ENCODE peak calls at places on chromosome 13, in four cellular contexts. C is mammary epithelial cell, Q is NCI-H1105, F is transverse colon. S is an unnamed sample.

GRCh38 chr13:100658363-100658762 is 16.2 kb downstream of the TMTC4 start:
- DNase-seq in F (no peak), C (no peak), Q (no peak), S (no peak)

GRCh38 chr13:77898097-77898496 is 20.5 kb downstream of the EDNRB start:
- DNase-seq in Q (no peak), F (no peak), C (no peak), S (no peak)

GRCh38 chr13:80716610-80717081 is 375.7 kb upstream of the SPRY2 start:
- DNase-seq in Q (peak), F (no peak), C (no peak), S (no peak)

GRCh38 chr13:21541980-21542379 is 62.0 kb downstream of the MICU2 start:
- DNase-seq in Q (no peak), F (no peak), C (no peak), S (no peak)

GRCh38 chr13:110541526-110541920 is 20.0 kb downstream of the RAB20 start:
- DNase-seq in Q (no peak), F (no peak), C (no peak), S (no peak)

GRCh38 chr13:97468331-97468730 is 34.4 kb downstream of the RAP2A start:
- DNase-seq in C (no peak), F (no peak), Q (no peak), S (no peak)

GRCh38 chr13:38641164-38641948 is 45.5 kb upstream of the FREM2 start:
- DNase-seq in Q (no peak), F (no peak), C (no peak), S (no peak)

GRCh38 chr13:22240716-22241115 is 569.8 kb downstream of the FGF9 start:
- DNase-seq in C (no peak), Q (no peak), F (no peak), S (no peak)

GRCh38 chr13:93364166-93364565 is 137.6 kb downstream of the GPC6 start:
- DNase-seq in F (no peak), Q (no peak), C (peak), S (no peak)

GRCh38 chr13:30119476-30119875 is 187.9 kb downstream of the KATNAL1 start:
- DNase-seq in F (peak), C (peak), Q (no peak), S (no peak)

GRCh38 chr13:64912141-64912540 is 2318.0 kb downstream of the PCDH9 start:
- DNase-seq in F (no peak), C (peak), Q (no peak), S (no peak)

GRCh38 chr13:106602178-106602577 is 34.2 kb upstream of the ARGLU1 start:
- DNase-seq in F (peak), C (no peak), Q (peak), S (no peak)

GRCh38 chr13:21365574-21365973 is 93.5 kb downstream of the ZDHHC20 start:
- DNase-seq in C (no peak), F (no peak), Q (no peak), S (no peak)

GRCh38 chr13:42283574-42283973 is 11.6 kb downstream of the AKAP11 start:
- DNase-seq in F (peak), Q (no peak), C (no peak), S (no peak)

GRCh38 chr13:85728831-85729230 is 70.4 kb downstream of the SLITRK6 start:
- DNase-seq in Q (no peak), C (no peak), F (no peak), S (no peak)

GRCh38 chr13:30551194-30551593 is 66.5 kb upstream of the USPL1 start:
- DNase-seq in Q (no peak), F (no peak), C (peak), S (no peak)

GRCh38 chr13:45674908-45675307 is 27.2 kb upstream of the CBY2 start:
- DNase-seq in C (peak), F (no peak), Q (no peak), S (peak)

GRCh38 chr13:37869506-37869755 is 141 bp downstream of the TRPC4 start:
- DNase-seq in Q (no peak), F (no peak), C (no peak), S (no peak)

GRCh38 chr13:113655358-113656014 is 2.5 kb downstream of the ATP4B start:
- DNase-seq in C (no peak), Q (no peak), F (no peak), S (no peak)

GRCh38 chr13:28449826-28450773 is 44.8 kb downstream of the FLT1 start:
- DNase-seq in Q (no peak), C (no peak), F (no peak), S (no peak)

GRCh38 chr13:72453161-72453560 is 274.3 kb downstream of the MZT1 start:
- DNase-seq in C (no peak), F (no peak), Q (no peak), S (no peak)

GRCh38 chr13:49367640-49368431 is 76.0 kb downstream of the CAB39L start:
- DNase-seq in C (no peak), Q (no peak), F (no peak), S (no peak)

GRCh38 chr13:111153977-111154332 is 38.8 kb downstream of the ARHGEF7 start:
- DNase-seq in F (peak), Q (peak), C (no peak), S (peak)

GRCh38 chr13:72390909-72391308 is 336.5 kb downstream of the MZT1 start:
- DNase-seq in Q (no peak), F (no peak), C (peak), S (no peak)

GRCh38 chr13:82747948-82748347 is 1134.3 kb downstream of the SLITRK1 start:
- DNase-seq in C (no peak), F (no peak), Q (no peak), S (no peak)